ENCODE peak calls at places on chromosome 20, in six cellular contexts. A, E, I, K, U and Y are unnamed samples.

GRCh38 chr20:46311039-46311650 is 2.8 kb upstream of the CDH22 start:
- DNase-seq in A (no peak), E (no peak), I (no peak), K (no peak), U (no peak), Y (no peak)

GRCh38 chr20:10680571-10680970 is 6.8 kb upstream of the JAG1 start:
- DNase-seq in A (no peak), E (no peak), I (no peak), K (no peak), U (no peak), Y (no peak)

GRCh38 chr20:49794336-49795124 is 18.1 kb upstream of the SLC9A8 start:
- DNase-seq in A (no peak), E (no peak), I (no peak), K (no peak), U (no peak), Y (no peak)

GRCh38 chr20:18031888-18032509 is 25.7 kb downstream of the OVOL2 start:
- DNase-seq in A (no peak), E (no peak), I (no peak), K (no peak), U (no peak), Y (no peak)

GRCh38 chr20:64212750-64213149 is 42.8 kb upstream of the PCMTD2 start:
- DNase-seq in A (no peak), E (no peak), I (no peak), K (no peak), U (no peak), Y (no peak)

GRCh38 chr20:14477125-14477524 is 139.7 kb upstream of the FLRT3 start:
- DNase-seq in A (no peak), E (no peak), I (no peak), K (no peak), U (no peak), Y (no peak)

GRCh38 chr20:49610701-49611538 is 43.0 kb upstream of the PTGIS start:
- DNase-seq in A (peak), E (peak), I (peak), K (peak), U (peak), Y (peak)

GRCh38 chr20:63042448-63043071 is 35.8 kb upstream of the BHLHE23 start:
- DNase-seq in A (no peak), E (no peak), I (peak), K (peak), U (no peak), Y (no peak)

GRCh38 chr20:6768228-6769185 is 1.0 kb downstream of the BMP2 start:
- DNase-seq in A (peak), E (peak), I (no peak), K (peak), U (no peak), Y (no peak)

GRCh38 chr20:49910340-49910706 is 5.0 kb downstream of the SPATA2 start:
- DNase-seq in A (no peak), E (no peak), I (no peak), K (no peak), U (no peak), Y (no peak)

GRCh38 chr20:32686530-32687179 is 12.9 kb upstream of the C20orf203 start:
- DNase-seq in A (no peak), E (no peak), I (no peak), K (no peak), U (no peak), Y (no peak)

GRCh38 chr20:60395993-60396392 is 437.8 kb downstream of the CDH26 start:
- DNase-seq in A (no peak), E (no peak), I (peak), K (no peak), U (no peak), Y (no peak)

GRCh38 chr20:62401331-62401779 is 5.7 kb downstream of the CABLES2 start:
- DNase-seq in A (no peak), E (peak), I (no peak), K (no peak), U (no peak), Y (no peak)